ENCODE peak calls at places on chromosomes 4 and X, in eight cellular contexts. Q, F, V, R, L, X, D and E are unnamed samples.

GRCh38 chrX:2483398-2483797 is 17.4 kb downstream of the DHRSX start:
- DNase-seq in X (no peak), V (no peak), L (no peak), F (no peak), R (no peak), D (no peak), Q (no peak), E (no peak)

GRCh38 chr4:33715996-33716395 is 2528.3 kb downstream of the ARAP2 start:
- DNase-seq in X (peak), Q (no peak), R (peak), D (no peak), L (peak), V (no peak), F (no peak), E (no peak)

GRCh38 chrX:132508834-132509233 is 20.0 kb upstream of the MBNL3 start:
- DNase-seq in D (no peak), L (no peak), R (no peak), Q (no peak), V (no peak), F (no peak), X (no peak), E (no peak)

GRCh38 chr4:7912826-7913225 is 26.8 kb downstream of the AFAP1 start:
- DNase-seq in R (no peak), F (no peak), Q (no peak), D (no peak), V (no peak), X (no peak), L (no peak), E (no peak)

GRCh38 chr4:121771869-121772268 is 6.9 kb upstream of the SMIM43 start:
- DNase-seq in Q (no peak), R (no peak), L (no peak), X (no peak), F (no peak), D (no peak), V (no peak), E (no peak)

GRCh38 chr4:81471361-81472248 is at the start of gene RASGEF1B:
- DNase-seq in Q (peak), D (peak), L (peak), F (peak), R (peak), V (peak), X (peak), E (peak)

GRCh38 chrX:110755061-110755460 is 40.6 kb downstream of the CHRDL1 start:
- DNase-seq in L (no peak), R (no peak), V (no peak), X (peak), Q (no peak), F (no peak), D (no peak), E (no peak)

GRCh38 chrX:35561985-35562384 is 236.2 kb upstream of the MAGEB16 start:
- DNase-seq in R (no peak), Q (no peak), F (no peak), D (no peak), L (no peak), V (no peak), X (no peak), E (no peak)

GRCh38 chrX:101442095-101442494 is 34.1 kb downstream of the HNRNPH2 start:
- DNase-seq in R (no peak), L (no peak), X (no peak), Q (no peak), F (no peak), D (no peak), V (no peak), E (no peak)